ENCODE peak calls at places on chromosomes 16 and 17, in six cellular contexts. P is left ventricle myocardium inferior, O is vagina, U is heart right ventricle, M is esophagus squamous epithelium, S is HepG2. X is an unnamed sample.

GRCh38 chr17:1109606-1110523 is 69.9 kb downstream of the ABR start:
- DNase-seq in S (peak), U (peak), O (no peak), P (no peak), M (no peak), X (no peak)

GRCh38 chr17:48374650-48375230 is 55.3 kb downstream of the SKAP1 start:
- DNase-seq in S (peak), O (no peak), P (no peak), M (no peak), U (no peak), X (no peak)

GRCh38 chr16:57802635-57803412 is 533 bp upstream of the KIFC3 start:
- DNase-seq in M (no peak), S (peak), P (no peak), U (peak), O (no peak), X (peak)

GRCh38 chr17:43562679-43563146 is 16.6 kb upstream of the ETV4 start:
- DNase-seq in S (peak), U (no peak), P (no peak), M (no peak), O (no peak), X (no peak)

GRCh38 chr17:41687828-41688640 is 651 bp upstream of the EIF1 start:
- DNase-seq in P (peak), O (no peak), U (peak), M (no peak), S (peak), X (peak)

GRCh38 chr17:57257213-57257873 is 1.0 kb downstream of the MSI2 start:
- DNase-seq in S (no peak), M (no peak), O (peak), U (no peak), P (no peak), X (no peak)

GRCh38 chr16:46859719-46860152 is 24.4 kb upstream of the GPT2 start:
- DNase-seq in P (no peak), M (no peak), U (no peak), O (no peak), S (peak), X (peak)

GRCh38 chr17:65954148-65954449 is 237.8 kb downstream of the CEP112 start:
- DNase-seq in O (no peak), U (no peak), M (no peak), S (no peak), P (no peak), X (no peak)

GRCh38 chr17:74730491-74731346 is 6.3 kb upstream of the RAB37 start:
- DNase-seq in M (no peak), O (no peak), S (no peak), U (no peak), P (no peak), X (no peak)

GRCh38 chr17:75475144-75475835 is 18.9 kb downstream of the TMEM94 start:
- DNase-seq in O (no peak), M (no peak), S (no peak), P (no peak), U (no peak), X (peak)

GRCh38 chr17:43723697-43724359 is 34.8 kb downstream of the SOST start:
- DNase-seq in S (peak), O (no peak), M (no peak), P (no peak), U (peak), X (peak)

GRCh38 chr17:45001310-45001709 is 33.2 kb upstream of the C1QL1 start:
- DNase-seq in P (no peak), U (no peak), O (no peak), M (no peak), S (no peak), X (no peak)

GRCh38 chr16:54244061-54244886 is 42.3 kb downstream of the IRX3 start:
- DNase-seq in M (no peak), P (no peak), U (no peak), O (no peak), S (peak), X (no peak)

GRCh38 chr16:35208001-35208935 is 1748.9 kb downstream of the TP53TG3F start:
- DNase-seq in U (no peak), M (no peak), S (no peak), O (no peak), P (no peak), X (no peak)

GRCh38 chr16:68289621-68290329 is 21.0 kb downstream of the SLC7A6OS start:
- DNase-seq in P (no peak), S (no peak), M (no peak), O (no peak), U (no peak), X (peak)

GRCh38 chr17:1298616-1299015 is 19.2 kb downstream of the TRARG1 start:
- DNase-seq in P (no peak), M (no peak), O (no peak), S (no peak), U (no peak), X (no peak)

GRCh38 chr16:50653056-50653455 is 28.1 kb downstream of the SNX20 start:
- DNase-seq in P (no peak), U (no peak), M (no peak), O (no peak), S (no peak), X (no peak)

GRCh38 chr17:2057714-2058520 is 3.0 kb downstream of the HIC1 start:
- DNase-seq in M (no peak), U (no peak), S (no peak), O (no peak), P (no peak), X (no peak)

GRCh38 chr17:73092518-73093135 is at the start of gene SLC39A11:
- DNase-seq in M (peak), S (peak), P (peak), U (peak), O (peak), X (peak)

GRCh38 chr17:35117984-35118383 is 1.7 kb downstream of the RAD51D start:
- DNase-seq in U (no peak), P (no peak), M (no peak), S (peak), O (no peak), X (peak)

GRCh38 chr17:78172284-78173024 is 4.1 kb downstream of the SYNGR2 start:
- DNase-seq in M (no peak), U (peak), S (no peak), P (peak), O (no peak), X (peak)

GRCh38 chr16:76038097-76038496 is 239.1 kb upstream of the CNTNAP4 start:
- DNase-seq in U (no peak), P (no peak), O (no peak), S (no peak), M (no peak), X (no peak)

GRCh38 chr17:79019631-79020584 is 4.1 kb upstream of the C1QTNF1 start:
- DNase-seq in P (peak), U (peak), M (no peak), O (no peak), S (peak), X (peak)

DNA sequence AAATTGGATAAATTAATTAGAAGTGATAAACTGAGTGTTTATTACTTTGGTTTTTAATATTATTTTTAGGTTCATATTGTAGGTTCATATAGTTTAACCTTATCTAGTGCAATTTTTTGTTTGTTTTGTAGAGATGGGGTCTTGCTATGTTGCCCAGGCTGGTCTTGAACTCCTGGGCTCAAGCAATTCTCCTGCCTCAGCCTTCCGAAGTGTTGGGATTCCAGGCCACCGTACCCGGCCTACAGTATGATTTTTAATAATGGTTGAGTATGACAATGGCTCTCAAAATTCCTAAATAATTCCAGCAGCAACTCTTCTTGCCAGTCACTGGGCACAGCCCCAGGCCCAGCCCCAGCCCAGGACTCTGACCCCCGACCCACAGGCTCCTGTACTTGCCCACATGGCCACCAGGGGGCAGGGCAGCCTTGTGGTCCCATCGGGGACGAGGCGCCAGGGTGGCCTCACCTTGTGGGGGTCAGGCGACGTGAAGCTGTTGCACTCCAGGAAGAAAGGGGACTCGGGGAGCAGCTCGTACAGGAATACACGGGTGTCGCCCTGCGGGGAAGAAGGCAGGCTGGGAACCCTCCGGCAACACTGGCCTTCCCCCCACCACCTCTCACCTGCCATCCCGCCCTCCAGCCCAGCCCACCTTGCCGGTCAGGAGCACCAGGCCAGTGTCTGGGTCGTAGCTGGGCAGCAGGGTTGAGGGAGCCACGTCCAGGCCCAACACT is 7.9 kb upstream of the PAM16 start:
- DNase-seq in S (peak), M (no peak), P (peak), O (no peak), U (peak), X (no peak)
- TF ChIP-seq CTCF in S (peak), M (peak), P (peak), O (peak), U (peak), X (peak)

GRCh38 chr17:67675481-67675880 is 42.3 kb upstream of the NOL11 start:
- DNase-seq in M (no peak), U (no peak), S (no peak), O (no peak), P (no peak), X (no peak)

GRCh38 chr17:67673006-67673405 is 44.7 kb upstream of the NOL11 start:
- DNase-seq in P (no peak), U (no peak), S (no peak), M (no peak), O (no peak), X (no peak)

GRCh38 chr17:67671492-67671891 is 46.2 kb upstream of the NOL11 start:
- DNase-seq in S (no peak), M (no peak), U (no peak), P (no peak), O (no peak), X (no peak)

GRCh38 chr17:67666710-67667109 is 51.0 kb upstream of the NOL11 start:
- DNase-seq in O (no peak), S (no peak), M (no peak), P (no peak), U (no peak), X (no peak)

GRCh38 chr17:67672592-67672991 is 45.1 kb upstream of the NOL11 start:
- DNase-seq in S (no peak), M (no peak), P (no peak), O (no peak), U (no peak), X (no peak)
- H3K4me3 ChIP-seq in S (no peak), M (no peak), P (no peak), O (no peak), U (no peak), X (no peak)

DNA sequence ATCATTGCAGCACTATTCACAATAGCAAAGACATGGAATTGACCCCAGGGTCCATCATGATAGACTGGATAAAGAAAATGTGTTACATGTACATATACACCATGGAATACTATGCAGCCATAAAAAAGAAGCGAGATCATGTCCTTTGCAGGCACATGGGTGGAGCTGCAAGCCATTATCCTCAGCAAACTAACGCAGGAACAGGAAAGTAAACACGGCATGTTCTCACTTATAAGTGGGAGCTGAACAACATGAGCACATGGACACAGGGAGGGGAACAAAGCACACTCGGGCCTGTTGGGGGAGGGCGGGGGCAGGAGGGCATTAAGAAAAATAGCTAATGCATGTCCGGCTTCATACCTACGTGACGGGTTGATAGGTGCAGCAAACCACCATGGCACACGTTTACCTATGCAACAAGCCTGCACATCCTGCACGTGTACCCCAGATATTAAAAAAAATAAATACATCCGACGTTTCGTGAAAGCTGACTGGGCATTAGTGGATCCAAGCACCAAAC is 28.9 kb downstream of the ZNF778 start:
- DNase-seq in M (no peak), P (no peak), O (no peak), S (peak), U (no peak), X (no peak)
- TF ChIP-seq CTCF in M (no peak), P (no peak), O (no peak), S (no peak), U (no peak), X (no peak)

GRCh38 chr16:80936410-80936809 is 70.3 kb downstream of the CMC2 start:
- DNase-seq in U (no peak), P (no peak), S (no peak), M (no peak), O (peak), X (peak)
- H3K4me3 ChIP-seq in U (no peak), P (no peak), S (no peak), M (no peak), O (no peak), X (no peak)

DNA sequence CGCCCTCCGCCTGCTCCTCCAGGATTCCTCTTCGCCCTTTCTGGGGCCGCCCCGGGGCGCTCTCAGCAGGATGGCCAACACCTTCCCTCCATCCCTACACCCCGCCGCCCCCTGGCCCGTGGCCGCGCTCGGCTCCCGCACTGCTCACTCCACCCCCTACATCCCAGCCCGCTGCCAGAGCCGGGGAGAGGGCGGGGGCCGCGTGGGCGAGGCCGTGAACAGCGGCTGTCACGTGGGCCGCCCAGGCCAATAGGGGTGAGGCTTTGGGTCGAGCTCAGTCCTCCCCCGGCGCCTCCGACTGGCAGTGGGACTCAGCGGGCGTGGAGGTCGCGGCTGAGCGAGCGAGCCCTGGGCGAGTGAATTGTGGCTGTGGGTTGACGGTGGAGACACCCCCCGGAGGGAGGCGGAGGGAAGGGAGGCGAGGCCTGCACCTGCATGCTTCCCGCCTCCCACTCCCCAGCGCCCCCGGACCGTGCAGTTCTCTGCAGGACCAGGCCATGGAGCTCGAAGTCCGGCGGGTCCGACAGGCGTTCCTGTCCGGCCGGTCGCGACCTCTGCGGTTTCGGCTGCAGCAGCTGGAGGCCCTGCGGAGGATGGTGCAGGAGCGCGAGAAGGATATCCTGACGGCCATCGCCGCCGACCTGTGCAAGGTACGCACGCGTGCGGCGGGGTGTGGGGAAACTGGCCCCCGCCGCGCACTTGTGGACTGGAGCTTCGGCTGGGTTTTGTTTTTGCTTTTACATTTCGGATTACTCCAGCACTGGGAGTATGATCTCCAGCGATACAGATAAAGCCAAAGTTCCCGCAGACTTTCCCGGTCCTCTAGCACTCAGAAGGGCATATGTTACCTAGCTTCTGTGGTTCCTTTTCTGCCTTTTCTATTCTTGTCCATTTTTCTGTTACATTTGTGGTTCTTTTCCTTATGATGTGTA is at the start of gene ALDH3A2:
- DNase-seq in S (peak), P (peak), O (peak), M (peak), U (peak), X (peak)
- TF ChIP-seq CTCF in S (peak), P (peak), O (no peak), M (peak), U (peak), X (peak)

GRCh38 chr17:7777017-7777416 is 57.0 kb upstream of the KDM6B start:
- DNase-seq in U (no peak), M (no peak), S (no peak), P (no peak), O (no peak), X (no peak)
- H3K4me3 ChIP-seq in U (no peak), M (no peak), S (no peak), P (no peak), O (no peak), X (no peak)

GRCh38 chr17:81406117-81406953 is 11.1 kb downstream of the BAHCC1 start:
- DNase-seq in U (no peak), P (no peak), S (no peak), M (no peak), O (no peak), X (no peak)

GRCh38 chr17:81403040-81403467 is 7.8 kb downstream of the BAHCC1 start:
- DNase-seq in P (no peak), U (no peak), S (no peak), M (no peak), O (no peak), X (no peak)

GRCh38 chr17:81405382-81406005 is 10.2 kb downstream of the BAHCC1 start:
- DNase-seq in P (peak), S (no peak), O (peak), M (no peak), U (no peak), X (no peak)

GRCh38 chr17:81403671-81404534 is 8.6 kb downstream of the BAHCC1 start:
- DNase-seq in U (peak), P (peak), O (no peak), M (no peak), S (no peak), X (no peak)

DNA sequence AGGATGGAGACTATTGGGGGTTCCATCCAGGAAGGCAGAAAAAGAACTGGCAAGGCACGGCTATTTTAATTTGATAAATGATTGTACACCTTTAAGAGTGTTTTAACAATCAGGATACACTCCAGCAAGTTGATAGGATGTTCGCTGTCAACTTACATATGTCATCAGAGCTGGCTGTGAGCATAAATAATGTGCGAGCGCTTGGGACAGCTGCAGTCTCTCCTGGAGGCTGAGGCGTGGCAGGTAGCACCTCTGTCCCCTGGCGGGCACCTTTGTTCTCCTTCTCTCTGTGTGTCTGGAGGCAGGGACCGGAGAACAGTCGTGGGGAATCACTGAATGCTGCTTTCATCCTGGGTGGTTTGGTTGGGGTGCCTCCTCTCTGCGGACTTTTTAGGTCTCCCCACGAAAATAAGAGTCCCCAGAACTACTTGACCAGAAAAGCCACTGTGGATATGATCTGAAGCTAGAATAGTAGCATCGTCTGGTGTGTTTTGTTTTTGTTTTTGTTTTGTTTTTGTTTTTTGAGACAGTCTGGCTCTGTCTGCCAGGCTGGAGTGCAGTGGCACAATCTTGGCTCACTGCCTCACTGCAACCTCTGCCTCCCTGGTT is 9.4 kb downstream of the BAHCC1 start:
- DNase-seq in S (no peak), O (no peak), U (no peak), P (no peak), M (no peak), X (no peak)
- TF ChIP-seq CTCF in S (no peak), O (no peak), U (peak), P (no peak), M (no peak), X (no peak)

GRCh38 chr17:46010597-46011186 is 11.6 kb downstream of the STH start:
- DNase-seq in U (no peak), O (no peak), M (no peak), P (no peak), S (peak), X (no peak)

GRCh38 chr17:46008591-46008990 is 9.5 kb downstream of the STH start:
- DNase-seq in M (no peak), S (no peak), P (no peak), O (no peak), U (no peak), X (no peak)

GRCh38 chr17:46011711-46012505 is 12.9 kb downstream of the STH start:
- DNase-seq in U (no peak), P (no peak), M (no peak), S (no peak), O (no peak), X (no peak)

GRCh38 chr17:46007461-46007965 is 8.5 kb downstream of the STH start:
- DNase-seq in P (no peak), U (no peak), O (no peak), S (no peak), M (no peak), X (no peak)

DNA sequence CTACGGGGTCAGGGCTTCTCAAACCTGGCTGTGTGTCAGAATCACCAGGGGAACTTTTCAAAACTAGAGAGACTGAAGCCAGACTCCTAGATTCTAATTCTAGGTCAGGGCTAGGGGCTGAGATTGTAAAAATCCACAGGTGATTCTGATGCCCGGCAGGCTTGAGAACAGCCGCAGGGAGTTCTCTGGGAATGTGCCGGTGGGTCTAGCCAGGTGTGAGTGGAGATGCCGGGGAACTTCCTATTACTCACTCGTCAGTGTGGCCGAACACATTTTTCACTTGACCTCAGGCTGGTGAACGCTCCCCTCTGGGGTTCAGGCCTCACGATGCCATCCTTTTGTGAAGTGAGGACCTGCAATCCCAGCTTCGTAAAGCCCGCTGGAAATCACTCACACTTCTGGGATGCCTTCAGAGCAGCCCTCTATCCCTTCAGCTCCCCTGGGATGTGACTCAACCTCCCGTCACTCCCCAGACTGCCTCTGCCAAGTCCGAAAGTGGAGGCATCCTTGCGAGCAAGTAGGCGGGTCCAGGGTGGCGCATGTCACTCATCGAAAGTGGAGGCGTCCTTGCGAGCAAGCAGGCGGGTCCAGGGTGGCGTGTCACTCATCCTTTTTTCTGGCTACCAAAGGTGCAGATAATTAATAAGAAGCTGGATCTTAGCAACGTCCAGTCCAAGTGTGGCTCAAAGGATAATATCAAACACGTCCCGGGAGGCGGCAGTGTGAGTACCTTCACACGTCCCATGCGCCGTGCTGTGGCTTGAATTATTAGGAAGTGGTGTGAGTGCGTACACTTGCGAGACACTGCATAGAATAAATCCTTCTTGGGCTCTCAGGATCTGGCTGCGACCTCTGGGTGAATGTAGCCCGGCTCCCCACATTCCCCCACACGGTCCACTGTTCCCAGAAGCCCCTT is 10.9 kb downstream of the STH start:
- DNase-seq in O (no peak), M (no peak), P (no peak), S (no peak), U (no peak), X (peak)
- H3K4me3 ChIP-seq in O (no peak), M (no peak), P (no peak), S (no peak), U (no peak), X (no peak)

X was measured in astrocyte of the spinal cord.